ENCODE peak calls at places on chromosomes 11 and 22, in eight cellular contexts. One of them, this sample, is unnamed. For H3K36me3 and H3K27me3, the result is how much of the 10 kb centered on the place peaks cover.

GRCh38 chr11:18936002-18936673 is 3.1 kb downstream of the MRGPRX1 start:
- DNase-seq in uterus: no peak
- DNase-seq in CD8-positive, alpha-beta memory T cell: no peak
- DNase-seq in mesenchymal stem cell: no peak
- DNase-seq in pancreas: no peak
- DNase-seq in GM23248: no peak
- DNase-seq in IMR-90: no peak
- DNase-seq in neural progenitor cell: no peak
- DNase-seq in this sample: no peak

GRCh38 chr22:23103199-23103954 is 33.1 kb downstream of the GNAZ start:
- DNase-seq in uterus: no peak
- DNase-seq in CD8-positive, alpha-beta memory T cell: no peak
- DNase-seq in mesenchymal stem cell: no peak
- DNase-seq in pancreas: no peak
- DNase-seq in GM23248: no peak
- DNase-seq in IMR-90: no peak
- DNase-seq in neural progenitor cell: no peak
- DNase-seq in this sample: no peak

GRCh38 chr22:39679652-39680051 is 109.1 kb downstream of the CACNA1I start:
- DNase-seq in uterus: no peak
- DNase-seq in CD8-positive, alpha-beta memory T cell: no peak
- DNase-seq in mesenchymal stem cell: no peak
- DNase-seq in pancreas: no peak
- DNase-seq in GM23248: no peak
- DNase-seq in IMR-90: no peak
- DNase-seq in neural progenitor cell: no peak
- DNase-seq in this sample: no peak

GRCh38 chr11:7775689-7776088 is 21.1 kb downstream of the OR5P2 start:
- DNase-seq in uterus: no peak
- DNase-seq in CD8-positive, alpha-beta memory T cell: no peak
- DNase-seq in mesenchymal stem cell: no peak
- DNase-seq in pancreas: no peak
- DNase-seq in GM23248: no peak
- DNase-seq in IMR-90: no peak
- DNase-seq in neural progenitor cell: no peak
- DNase-seq in this sample: no peak

GRCh38 chr11:57315491-57315890 is 9.3 kb downstream of the TNKS1BP1 start:
- DNase-seq in uterus: no peak
- DNase-seq in CD8-positive, alpha-beta memory T cell: no peak
- DNase-seq in mesenchymal stem cell: peak
- DNase-seq in pancreas: peak
- DNase-seq in GM23248: no peak
- DNase-seq in IMR-90: peak
- DNase-seq in neural progenitor cell: no peak
- DNase-seq in this sample: no peak

GRCh38 chr11:130847517-130847916 is 68.8 kb downstream of the SNX19 start:
- DNase-seq in uterus: no peak
- DNase-seq in CD8-positive, alpha-beta memory T cell: no peak
- DNase-seq in mesenchymal stem cell: peak
- DNase-seq in pancreas: no peak
- DNase-seq in GM23248: peak
- DNase-seq in IMR-90: peak
- DNase-seq in neural progenitor cell: no peak
- DNase-seq in this sample: no peak

GRCh38 chr22:41286639-41287091 is 678 bp upstream of the RANGAP1 start:
- DNase-seq in uterus: no peak
- DNase-seq in CD8-positive, alpha-beta memory T cell: peak
- DNase-seq in mesenchymal stem cell: no peak
- DNase-seq in pancreas: peak
- DNase-seq in GM23248: peak
- DNase-seq in IMR-90: peak
- DNase-seq in neural progenitor cell: no peak
- DNase-seq in this sample: peak

GRCh38 chr11:96990934-96991333 is 601.1 kb downstream of the JRKL start:
- DNase-seq in uterus: no peak
- DNase-seq in CD8-positive, alpha-beta memory T cell: no peak
- DNase-seq in mesenchymal stem cell: no peak
- DNase-seq in pancreas: no peak
- DNase-seq in GM23248: no peak
- DNase-seq in IMR-90: no peak
- DNase-seq in neural progenitor cell: no peak
- DNase-seq in this sample: no peak

GRCh38 chr11:71080239-71081097 is 171.9 kb downstream of the SHANK2 start:
- DNase-seq in uterus: no peak
- DNase-seq in CD8-positive, alpha-beta memory T cell: no peak
- DNase-seq in mesenchymal stem cell: peak
- DNase-seq in pancreas: peak
- DNase-seq in GM23248: peak
- DNase-seq in IMR-90: peak
- DNase-seq in neural progenitor cell: peak
- DNase-seq in this sample: peak

GRCh38 chr11:17734418-17734911 is at the start of gene KCNC1:
- DNase-seq in uterus: no peak
- DNase-seq in CD8-positive, alpha-beta memory T cell: no peak
- DNase-seq in mesenchymal stem cell: peak
- DNase-seq in pancreas: peak
- DNase-seq in GM23248: peak
- DNase-seq in IMR-90: peak
- DNase-seq in neural progenitor cell: peak
- DNase-seq in this sample: no peak

GRCh38 chr22:37279469-37279868 is 2.8 kb upstream of the CYTH4 start:
- DNase-seq in uterus: no peak
- DNase-seq in CD8-positive, alpha-beta memory T cell: no peak
- DNase-seq in mesenchymal stem cell: no peak
- DNase-seq in pancreas: no peak
- DNase-seq in GM23248: no peak
- DNase-seq in IMR-90: peak
- DNase-seq in neural progenitor cell: peak
- DNase-seq in this sample: no peak

GRCh38 chr11:17475666-17476316 is 854 bp downstream of the ABCC8 start:
- DNase-seq in uterus: no peak
- DNase-seq in CD8-positive, alpha-beta memory T cell: no peak
- DNase-seq in mesenchymal stem cell: no peak
- DNase-seq in pancreas: no peak
- DNase-seq in GM23248: no peak
- DNase-seq in IMR-90: no peak
- DNase-seq in neural progenitor cell: peak
- DNase-seq in this sample: no peak

GRCh38 chr11:79087238-79087956 is 353.4 kb downstream of the TENM4 start:
- DNase-seq in uterus: no peak
- DNase-seq in CD8-positive, alpha-beta memory T cell: no peak
- DNase-seq in mesenchymal stem cell: peak
- DNase-seq in pancreas: no peak
- DNase-seq in GM23248: peak
- DNase-seq in IMR-90: peak
- DNase-seq in neural progenitor cell: peak
- DNase-seq in this sample: no peak

GRCh38 chr11:95559899-95560298 is 229.7 kb downstream of the FAM76B start:
- DNase-seq in uterus: peak
- DNase-seq in CD8-positive, alpha-beta memory T cell: no peak
- DNase-seq in mesenchymal stem cell: no peak
- DNase-seq in pancreas: peak
- DNase-seq in GM23248: no peak
- DNase-seq in IMR-90: no peak
- DNase-seq in neural progenitor cell: no peak
- DNase-seq in this sample: no peak

GRCh38 chr22:42371112-42371900 is 60.9 kb downstream of the NFAM1 start:
- DNase-seq in uterus: no peak
- DNase-seq in CD8-positive, alpha-beta memory T cell: no peak
- DNase-seq in mesenchymal stem cell: no peak
- DNase-seq in pancreas: no peak
- DNase-seq in GM23248: no peak
- DNase-seq in IMR-90: no peak
- DNase-seq in neural progenitor cell: no peak
- DNase-seq in this sample: no peak

GRCh38 chr11:3074912-3075589 is 17.8 kb upstream of the CARS1 start:
- DNase-seq in uterus: no peak
- DNase-seq in CD8-positive, alpha-beta memory T cell: no peak
- DNase-seq in mesenchymal stem cell: no peak
- DNase-seq in pancreas: peak
- DNase-seq in GM23248: no peak
- DNase-seq in IMR-90: no peak
- DNase-seq in neural progenitor cell: no peak
- DNase-seq in this sample: no peak

DNA sequence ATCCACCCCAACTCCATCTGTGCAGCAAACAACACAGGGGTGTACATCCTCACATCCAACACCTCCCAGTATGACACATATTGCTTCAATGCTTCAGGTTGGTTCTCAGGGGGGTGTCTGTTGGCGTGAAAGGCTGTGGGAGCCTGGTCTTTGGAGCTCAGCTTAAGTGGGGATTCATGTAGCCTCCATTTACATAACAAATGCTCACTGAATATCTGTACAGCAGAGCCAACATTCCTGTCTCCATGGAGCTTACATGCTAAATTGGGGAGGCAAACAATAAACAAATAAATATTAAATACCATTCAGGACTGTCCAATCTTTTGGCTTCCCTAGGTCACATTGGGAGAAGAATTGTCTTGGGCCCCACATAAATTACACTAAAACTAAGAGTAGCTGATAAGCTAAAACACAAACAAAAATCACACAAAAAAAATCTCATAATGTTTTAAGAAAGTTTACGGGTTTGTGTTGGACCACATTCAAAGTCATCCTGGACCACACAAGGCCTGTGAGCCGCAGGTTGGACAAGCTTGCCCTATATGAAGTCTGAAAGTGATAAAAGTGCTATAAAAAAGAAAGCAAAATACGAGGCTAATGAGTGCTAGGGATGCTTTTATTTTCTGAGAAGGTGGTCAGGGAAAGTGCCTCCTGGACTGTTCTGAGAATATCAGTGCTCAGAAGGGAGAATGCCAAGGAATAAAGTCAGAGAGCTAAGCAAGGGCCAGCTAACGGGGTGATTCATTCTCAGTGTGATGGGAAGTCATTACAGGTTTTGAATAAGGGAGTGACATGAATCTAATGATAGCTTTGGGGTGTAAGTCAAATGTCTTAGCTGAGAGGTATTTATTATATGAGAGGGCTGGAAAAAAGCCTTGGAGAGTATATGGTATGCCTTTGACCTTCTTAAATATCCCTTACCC is 41.6 kb downstream of the CD44 start:
- DNase-seq in uterus: no peak
- DNase-seq in CD8-positive, alpha-beta memory T cell: no peak
- DNase-seq in mesenchymal stem cell: no peak
- DNase-seq in pancreas: no peak
- DNase-seq in GM23248: peak
- DNase-seq in IMR-90: peak
- DNase-seq in neural progenitor cell: peak
- DNase-seq in this sample: no peak
- H3K36me3 ChIP-seq in uterus: under half
- H3K36me3 ChIP-seq in CD8-positive, alpha-beta memory T cell: half or more
- H3K36me3 ChIP-seq in mesenchymal stem cell: under half
- H3K36me3 ChIP-seq in pancreas: under half
- H3K36me3 ChIP-seq in GM23248: half or more
- H3K36me3 ChIP-seq in IMR-90: half or more
- H3K36me3 ChIP-seq in neural progenitor cell: under half
- H3K36me3 ChIP-seq in this sample: under half

DNA sequence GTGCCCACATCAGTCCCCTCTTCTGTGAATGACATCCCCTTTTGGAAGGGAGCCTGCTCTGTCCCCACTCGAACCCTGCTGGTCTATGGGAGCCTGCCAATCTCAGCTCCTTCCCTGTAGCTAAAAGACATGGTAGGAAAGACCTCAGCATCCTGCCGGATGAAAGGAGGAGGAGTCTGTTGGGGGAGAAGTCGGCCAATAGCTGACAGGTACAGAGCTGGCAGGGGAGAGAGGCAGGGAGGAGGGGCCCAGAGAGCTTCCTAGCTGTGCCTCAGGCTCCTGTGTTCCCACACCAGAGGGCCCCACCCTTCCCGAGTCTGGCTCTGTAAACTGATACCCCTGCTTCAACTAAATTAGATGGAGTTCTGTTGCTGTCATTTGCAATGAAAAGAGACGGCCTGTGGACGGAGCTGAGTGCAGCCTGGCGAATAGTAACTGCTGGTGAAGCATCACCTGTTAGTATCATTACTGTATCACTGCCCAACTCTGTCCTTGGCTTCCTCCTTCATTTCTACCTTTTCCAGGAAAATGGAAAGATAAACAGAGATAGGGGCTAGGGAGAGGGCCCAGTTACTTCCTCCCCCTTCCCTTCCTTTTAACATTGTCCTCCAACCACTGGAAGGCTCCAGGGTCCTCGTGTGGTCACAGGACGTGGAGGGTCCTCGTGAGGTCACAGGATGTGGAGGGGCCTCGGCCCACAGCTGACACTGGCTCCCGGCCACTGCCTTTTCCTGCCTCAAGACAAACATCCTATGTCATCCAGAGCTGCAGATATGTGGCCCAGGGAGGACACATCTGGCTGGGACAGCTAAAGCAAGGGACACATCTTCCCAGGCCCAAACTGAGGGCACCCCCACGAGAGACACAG is 15.1 kb downstream of the FXYD6 start:
- DNase-seq in uterus: peak
- DNase-seq in CD8-positive, alpha-beta memory T cell: no peak
- DNase-seq in mesenchymal stem cell: no peak
- DNase-seq in pancreas: no peak
- DNase-seq in GM23248: no peak
- DNase-seq in IMR-90: no peak
- DNase-seq in neural progenitor cell: peak
- DNase-seq in this sample: no peak
- H3K4me3 ChIP-seq in uterus: no peak
- H3K4me3 ChIP-seq in CD8-positive, alpha-beta memory T cell: no peak
- H3K4me3 ChIP-seq in mesenchymal stem cell: no peak
- H3K4me3 ChIP-seq in pancreas: no peak
- H3K4me3 ChIP-seq in GM23248: no peak
- H3K4me3 ChIP-seq in IMR-90: no peak
- H3K4me3 ChIP-seq in neural progenitor cell: no peak
- H3K4me3 ChIP-seq in this sample: no peak

GRCh38 chr11:43943357-43943930 is 1.0 kb downstream of the C11orf96 start:
- DNase-seq in uterus: peak
- DNase-seq in CD8-positive, alpha-beta memory T cell: no peak
- DNase-seq in mesenchymal stem cell: peak
- DNase-seq in pancreas: no peak
- DNase-seq in GM23248: peak
- DNase-seq in IMR-90: peak
- DNase-seq in neural progenitor cell: peak
- DNase-seq in this sample: no peak
- H3K27me3 ChIP-seq in uterus: under half
- H3K27me3 ChIP-seq in CD8-positive, alpha-beta memory T cell: under half
- H3K27me3 ChIP-seq in mesenchymal stem cell: half or more
- H3K27me3 ChIP-seq in pancreas: under half
- H3K27me3 ChIP-seq in GM23248: under half
- H3K27me3 ChIP-seq in IMR-90: half or more
- H3K27me3 ChIP-seq in neural progenitor cell: half or more
- H3K27me3 ChIP-seq in this sample: under half

DNA sequence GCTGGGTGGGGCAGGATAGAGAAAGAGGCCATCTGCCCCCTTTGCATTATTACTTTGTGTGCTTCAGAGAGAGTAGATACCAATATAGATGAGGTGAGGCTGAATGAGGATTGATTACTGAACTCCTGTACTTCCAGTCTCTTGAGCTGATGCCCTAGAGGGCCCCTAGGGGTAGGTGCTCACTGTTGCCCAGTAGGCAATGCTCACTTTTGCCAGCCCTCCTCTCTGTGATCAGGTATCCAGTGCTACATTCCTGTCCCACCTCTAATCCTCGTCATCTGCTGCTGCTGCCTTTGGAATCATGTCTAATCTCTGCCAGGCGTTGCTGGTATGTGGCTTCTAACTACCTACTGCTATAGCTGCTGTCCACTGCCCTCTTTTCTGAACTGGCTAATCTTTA is 57.2 kb downstream of the CCDC83 start:
- DNase-seq in uterus: no peak
- DNase-seq in CD8-positive, alpha-beta memory T cell: no peak
- DNase-seq in mesenchymal stem cell: no peak
- DNase-seq in pancreas: no peak
- DNase-seq in GM23248: no peak
- DNase-seq in IMR-90: no peak
- DNase-seq in neural progenitor cell: no peak
- DNase-seq in this sample: no peak
- H3K36me3 ChIP-seq in uterus: under half
- H3K36me3 ChIP-seq in CD8-positive, alpha-beta memory T cell: under half
- H3K36me3 ChIP-seq in mesenchymal stem cell: under half
- H3K36me3 ChIP-seq in pancreas: under half
- H3K36me3 ChIP-seq in GM23248: under half
- H3K36me3 ChIP-seq in IMR-90: under half
- H3K36me3 ChIP-seq in neural progenitor cell: under half
- H3K36me3 ChIP-seq in this sample: under half